ENCODE peak calls at places on chromosomes 11 and 22, in five cellular contexts. S is A549, L is NB4, Z is fibroblast of mammary gland, F is Panc1. R is an unnamed sample.

GRCh38 chr22:44395116-44396005 is 82.6 kb upstream of the SHISAL1 start:
- DNase-seq in S (no peak), L (no peak), Z (no peak), F (no peak), R (no peak)

GRCh38 chr11:24511518-24511917 is 14.7 kb downstream of the LUZP2 start:
- DNase-seq in S (no peak), L (no peak), Z (no peak), F (no peak), R (no peak)

GRCh38 chr11:3055881-3056280 is 1.3 kb downstream of the CARS1 start:
- DNase-seq in S (no peak), L (no peak), Z (no peak), F (no peak), R (no peak)

GRCh38 chr11:134120143-134120850 is 51.4 kb downstream of the JAM3 start:
- DNase-seq in S (no peak), L (no peak), Z (peak; percentile 94), F (no peak), R (peak; percentile 88)

GRCh38 chr11:69495441-69496201 is 14.2 kb downstream of the LINC01488 start:
- DNase-seq in S (no peak), L (no peak), Z (no peak), F (no peak), R (no peak)

GRCh38 chr11:62755086-62755615 is 1.2 kb upstream of the ZBTB3 start:
- DNase-seq in S (no peak), L (no peak), Z (no peak), F (no peak), R (no peak)

GRCh38 chr11:43021466-43021865 is 290.3 kb upstream of the API5 start:
- DNase-seq in S (no peak), L (peak; percentile 48), Z (no peak), F (no peak), R (no peak)

GRCh38 chr11:118212131-118212725 is 12.6 kb downstream of the JAML start:
- DNase-seq in S (no peak), L (peak; percentile 50), Z (no peak), F (no peak), R (no peak)

GRCh38 chr22:49749227-49749626 is 78.4 kb downstream of the BRD1 start:
- DNase-seq in S (no peak), L (no peak), Z (no peak), F (no peak), R (no peak)

GRCh38 chr11:13776134-13776815 is 107.8 kb downstream of the FAR1 start:
- DNase-seq in S (no peak), L (peak; percentile 8), Z (no peak), F (no peak), R (peak; percentile 27)

GRCh38 chr22:40024201-40025061 is 29.7 kb downstream of the FAM83F start:
- DNase-seq in S (peak; percentile 75), L (peak; percentile 73), Z (peak; percentile 61), F (peak; percentile 30), R (peak; percentile 42)

GRCh38 chr11:124746621-124747243 is 5.3 kb downstream of the VSIG2 start:
- DNase-seq in S (peak; percentile 85), L (peak; percentile 29), Z (peak; percentile 41), F (no peak), R (peak; percentile 86)

GRCh38 chr11:78139422-78140391 is at the start of gene ALG8:
- DNase-seq in S (peak; percentile 99), L (peak; percentile 99), Z (peak; percentile 93), F (peak; percentile 89), R (peak; percentile 94)

GRCh38 chr11:117856892-117857291 is 19.6 kb downstream of the FXYD6 start:
- DNase-seq in S (no peak), L (no peak), Z (no peak), F (no peak), R (no peak)

GRCh38 chr11:122235615-122236014 is 119.6 kb upstream of the BLID start:
- DNase-seq in S (no peak), L (no peak), Z (peak; percentile 95), F (no peak), R (peak; percentile 94)

GRCh38 chr11:19398772-19399542 is 158.2 kb upstream of the E2F8 start:
- DNase-seq in S (no peak), L (no peak), Z (peak; percentile 98), F (no peak), R (peak; percentile 95)

GRCh38 chr11:20353829-20354434 is 9.6 kb upstream of the HTATIP2 start:
- DNase-seq in S (peak; percentile 44), L (peak; percentile 37), Z (peak; percentile 57), F (no peak), R (peak; percentile 71)

GRCh38 chr22:29820941-29821789 is 16.9 kb downstream of the ASCC2 start:
- DNase-seq in S (peak; percentile 46), L (peak; percentile 94), Z (peak; percentile 86), F (no peak), R (peak; percentile 83)

GRCh38 chr22:36435516-36436415 is 45.7 kb downstream of the TXN2 start:
- DNase-seq in S (no peak), L (no peak), Z (no peak), F (no peak), R (no peak)

GRCh38 chr11:11822946-11823345 is 18.8 kb upstream of the USP47 start:
- DNase-seq in S (no peak), L (no peak), Z (no peak), F (no peak), R (no peak)

GRCh38 chr22:37254867-37255233 is 10.8 kb upstream of the RAC2 start:
- DNase-seq in S (no peak), L (no peak), Z (no peak), F (no peak), R (no peak)

GRCh38 chr22:37746366-37747089 is 49.7 kb downstream of the TRIOBP start:
- DNase-seq in S (no peak), L (peak; percentile 36), Z (no peak), F (no peak), R (no peak)

GRCh38 chr22:30921108-30921507 is 47.5 kb downstream of the MORC2 start:
- DNase-seq in S (no peak), L (peak; percentile 52), Z (peak; percentile 7), F (no peak), R (peak; percentile 33)

GRCh38 chr11:92702037-92702436 is 267.4 kb upstream of the MTNR1B start:
- DNase-seq in S (no peak), L (no peak), Z (peak; percentile 26), F (no peak), R (no peak)

GRCh38 chr11:17273668-17274321 is 2.7 kb upstream of the NUCB2 start:
- DNase-seq in S (no peak), L (peak; percentile 81), Z (no peak), F (no peak), R (no peak)

GRCh38 chr11:114820621-114821020 is 142.3 kb downstream of the NXPE2 start:
- DNase-seq in S (no peak), L (no peak), Z (no peak), F (no peak), R (no peak)

GRCh38 chr11:8544807-8545206 is 49.2 kb downstream of the STK33 start:
- DNase-seq in S (no peak), L (no peak), Z (no peak), F (no peak), R (no peak)

GRCh38 chr11:8545698-8546366 is 48.2 kb downstream of the STK33 start:
- DNase-seq in S (no peak), L (peak; percentile 4), Z (no peak), F (no peak), R (no peak)

GRCh38 chr11:8543278-8543677 is 50.8 kb downstream of the STK33 start:
- DNase-seq in S (no peak), L (no peak), Z (no peak), F (no peak), R (no peak)

GRCh38 chr11:8541448-8541847 is 52.6 kb downstream of the STK33 start:
- DNase-seq in S (no peak), L (no peak), Z (no peak), F (no peak), R (no peak)
- H3K4me3 ChIP-seq in S (no peak overlapping the region), L (no peak overlapping the region), Z (no peak overlapping the region), F (no peak overlapping the region), R (no peak overlapping the region)

GRCh38 chr11:119341222-119342022 is 739 bp upstream of the C1QTNF5 start:
- DNase-seq in S (no peak), L (no peak), Z (no peak), F (no peak), R (no peak)

GRCh38 chr11:119342362-119343130 is 1.9 kb upstream of the C1QTNF5 start:
- DNase-seq in S (no peak), L (no peak), Z (no peak), F (no peak), R (no peak)

GRCh38 chr11:119340335-119341221 is at the start of gene C1QTNF5:
- DNase-seq in S (no peak), L (no peak), Z (peak; percentile 67), F (no peak), R (peak; percentile 77)

GRCh38 chr11:119343726-119344125 is 2.8 kb downstream of the MFRP start:
- DNase-seq in S (no peak), L (no peak), Z (no peak), F (no peak), R (no peak)

GRCh38 chr11:119342023-119342300 is 1.3 kb upstream of the C1QTNF5 start:
- DNase-seq in S (no peak), L (no peak), Z (no peak), F (no peak), R (no peak)
- H3K4me3 ChIP-seq in S (no peak overlapping the region), L (no peak overlapping the region), Z (no peak overlapping the region), F (no peak overlapping the region), R (no peak overlapping the region)

DNA sequence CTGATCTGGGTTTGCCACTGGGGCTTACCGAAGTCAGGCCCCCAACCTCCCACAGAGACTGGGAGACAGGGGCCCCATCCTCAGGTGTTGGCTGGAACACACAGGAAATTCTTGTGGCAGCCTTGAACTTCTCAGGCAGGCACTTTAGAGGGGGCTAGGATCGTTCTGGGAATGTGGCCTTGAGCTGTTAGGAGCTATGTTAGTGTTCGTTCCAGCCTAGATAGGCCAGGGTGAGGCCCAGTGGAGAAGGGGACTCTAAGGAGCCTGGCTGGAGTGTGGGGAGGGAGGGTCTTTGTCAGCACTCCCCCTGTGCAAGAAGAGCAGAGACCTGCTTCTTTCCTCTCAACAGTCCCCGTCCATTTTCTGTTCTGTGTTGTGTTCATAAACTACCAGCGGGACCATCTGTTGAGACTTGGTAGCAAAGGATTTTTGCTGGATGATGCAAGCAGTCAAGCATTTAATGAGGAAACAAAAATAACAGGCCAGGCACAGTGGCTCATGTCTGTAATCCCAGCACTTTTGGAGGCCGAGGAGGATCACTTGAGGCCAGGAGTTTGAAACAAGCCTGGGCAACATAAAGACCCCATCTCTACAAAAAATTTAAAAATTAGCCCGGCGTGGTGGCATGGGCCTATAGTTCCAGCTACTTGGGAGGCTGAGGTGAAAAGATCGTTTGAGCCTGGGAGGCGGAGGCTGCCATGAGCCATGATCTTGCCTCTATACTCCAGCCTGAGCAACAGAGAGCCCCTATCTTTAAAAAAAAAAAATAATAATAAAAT is 1.5 kb upstream of the TXNRD2 start:
- DNase-seq in S (no peak), L (peak; percentile 80), Z (peak; percentile 90), F (no peak), R (peak; percentile 92)
- H3K4me3 ChIP-seq in S (peak overlapping the region; percentile 91), L (peak overlapping the region; percentile 96), Z (peak overlapping the region; percentile 84), F (peak overlapping the region; percentile 68), R (peak overlapping the region; percentile 52)

DNA sequence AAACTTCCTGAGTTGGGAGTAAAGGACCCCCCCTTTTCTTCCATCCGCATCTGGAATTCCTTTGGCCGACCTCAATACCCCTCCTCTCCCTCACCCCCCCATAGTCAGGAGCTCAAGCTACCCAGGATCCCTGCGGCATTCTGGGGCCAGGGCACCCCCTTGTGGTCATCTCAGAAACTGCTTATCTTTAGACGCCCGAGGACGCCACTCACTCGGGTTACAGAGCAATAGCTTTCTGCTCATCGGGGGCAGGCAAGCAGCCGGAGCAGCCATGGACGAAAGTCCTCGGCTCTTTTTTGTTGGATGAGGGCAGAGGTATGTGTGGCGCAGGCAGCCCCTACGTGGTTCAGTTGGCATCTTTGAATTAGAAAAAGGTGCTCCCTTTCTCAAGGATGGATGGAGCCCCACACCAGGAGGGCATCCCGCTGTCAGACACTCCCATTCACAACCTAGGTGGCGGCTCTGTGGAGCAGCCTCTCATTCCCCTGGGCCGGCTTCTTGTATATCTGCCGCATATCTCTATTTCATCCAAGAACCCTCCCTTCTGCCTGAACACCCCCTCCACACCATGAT is 2.3 kb downstream of the C1QTNF5 start:
- DNase-seq in S (peak; percentile 82), L (peak; percentile 78), Z (peak; percentile 70), F (peak; percentile 71), R (peak; percentile 87)
- H3K4me3 ChIP-seq in S (no peak overlapping the region), L (no peak overlapping the region), Z (no peak overlapping the region), F (peak overlapping the region; percentile 16), R (peak overlapping the region; percentile 11)

R was measured in foreskin fibroblast.